ENCODE peak calls at places on chromosomes 6 and 20, in six cellular contexts. T is ovary, V is A549, F is K562, L is GM12878, O is H1. Q is an unnamed sample.

GRCh38 chr20:2692036-2692885 is at the start of gene EBF4:
- DNase-seq in T (peak; percentile 86), V (peak; percentile 26), F (peak; percentile 22), L (no peak), O (peak; percentile 64), Q (peak; percentile 27)

GRCh38 chr6:82712826-82713225 is 349.2 kb downstream of the TPBG start:
- DNase-seq in T (no peak), V (no peak), F (peak; percentile 6), L (no peak), O (no peak), Q (no peak)

GRCh38 chr20:19004975-19005374 is 191.4 kb downstream of the SCP2D1 start:
- DNase-seq in T (no peak), V (no peak), F (no peak), L (no peak), O (no peak), Q (no peak)

GRCh38 chr20:1630186-1630585 is 10.4 kb upstream of the SIRPB1 start:
- DNase-seq in T (no peak), V (no peak), F (no peak), L (no peak), O (no peak), Q (no peak)

GRCh38 chr6:104928141-104928540 is 28.8 kb upstream of the LIN28B start:
- DNase-seq in T (no peak), V (no peak), F (no peak), L (no peak), O (no peak), Q (no peak)

GRCh38 chr20:47392015-47392720 is 35.7 kb upstream of the ZMYND8 start:
- DNase-seq in T (no peak), V (peak; percentile 99), F (peak; percentile 92), L (no peak), O (no peak), Q (no peak)

GRCh38 chr20:32241807-32242206 is 34.1 kb downstream of the POFUT1 start:
- DNase-seq in T (no peak), V (no peak), F (no peak), L (no peak), O (no peak), Q (no peak)

GRCh38 chr20:11001767-11002540 is 328.2 kb upstream of the JAG1 start:
- DNase-seq in T (no peak), V (peak; percentile 98), F (no peak), L (no peak), O (no peak), Q (no peak)

GRCh38 chr6:7196019-7196402 is 88.2 kb downstream of the RREB1 start:
- DNase-seq in T (no peak), V (no peak), F (peak; percentile 77), L (no peak), O (no peak), Q (no peak)

GRCh38 chr6:72857791-72858190 is 235.9 kb downstream of the KCNQ5 start:
- DNase-seq in T (no peak), V (no peak), F (no peak), L (no peak), O (no peak), Q (no peak)

GRCh38 chr6:148463671-148464070 is 121.0 kb downstream of the SASH1 start:
- DNase-seq in T (no peak), V (no peak), F (no peak), L (no peak), O (no peak), Q (no peak)

GRCh38 chr20:51731771-51732453 is 36.3 kb downstream of the ATP9A start:
- DNase-seq in T (peak; percentile 60), V (no peak), F (no peak), L (no peak), O (no peak), Q (no peak)

GRCh38 chr20:33971147-33971775 is 22.4 kb upstream of the RALY start:
- DNase-seq in T (no peak), V (no peak), F (no peak), L (no peak), O (no peak), Q (no peak)
- TF ChIP-seq EP300 in T (no peak), V (no peak), F (no peak), L (no peak), O (no peak), Q (no peak)

DNA sequence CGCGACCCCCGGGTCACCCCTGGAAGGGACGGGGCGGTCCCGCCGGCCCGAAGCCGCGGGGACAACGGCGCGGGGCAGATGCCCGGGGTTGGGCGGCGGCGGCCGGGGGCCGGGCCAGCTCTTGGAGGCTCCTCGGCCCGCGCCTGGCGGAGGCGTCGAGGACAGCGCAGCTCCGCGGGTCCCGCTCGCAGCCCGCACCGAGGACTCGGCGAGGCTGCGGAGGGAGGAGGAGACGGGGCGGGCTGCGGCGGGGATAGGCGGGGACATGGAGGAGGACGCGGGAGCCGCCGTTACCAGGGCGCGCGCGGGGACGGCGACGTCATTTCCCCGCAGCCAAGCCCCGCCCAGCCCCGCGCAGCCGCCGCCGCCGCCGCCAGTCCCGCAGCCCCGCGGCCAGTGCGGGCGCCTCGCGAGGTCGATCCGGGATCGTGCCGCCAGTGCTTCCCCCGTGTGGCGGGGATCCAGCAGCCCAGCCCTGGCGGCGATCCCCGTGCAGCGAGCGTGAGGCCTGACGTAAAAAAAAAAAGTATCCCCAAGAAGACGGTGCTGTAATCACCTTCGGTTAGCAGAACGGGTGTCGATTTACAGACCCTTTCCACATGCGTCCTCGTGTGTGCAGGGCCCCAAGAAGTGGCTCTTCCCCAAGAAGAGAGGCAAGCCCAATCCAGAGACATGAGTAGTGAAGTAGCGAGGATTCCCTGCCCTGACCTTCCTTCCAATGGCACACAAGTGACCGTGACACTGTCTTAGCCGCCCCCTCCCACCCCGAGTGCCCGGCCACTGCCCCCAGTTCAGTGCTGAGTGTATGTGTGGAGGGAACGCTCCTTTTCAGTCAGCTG is at the start of gene FAM184A:
- DNase-seq in T (peak; percentile 83), V (peak; percentile 33), F (peak; percentile 85), L (no peak), O (peak; percentile 80), Q (peak; percentile 37)
- TF ChIP-seq POLR2A in T (peak; percentile 28), V (no peak), F (peak; percentile 71), L (no peak), O (no peak), Q (peak; percentile 39)

GRCh38 chr6:138255443-138255842 is 37.2 kb upstream of the PBOV1 start:
- DNase-seq in T (no peak), V (no peak), F (no peak), L (no peak), O (no peak), Q (no peak)

GRCh38 chr6:138258197-138258596 is 39.9 kb upstream of the PBOV1 start:
- DNase-seq in T (no peak), V (no peak), F (no peak), L (no peak), O (no peak), Q (no peak)

GRCh38 chr6:138257638-138258040 is 39.3 kb upstream of the PBOV1 start:
- DNase-seq in T (no peak), V (no peak), F (no peak), L (no peak), O (no peak), Q (no peak)

GRCh38 chr6:138263963-138264362 is 45.7 kb upstream of the PBOV1 start:
- DNase-seq in T (no peak), V (no peak), F (no peak), L (no peak), O (no peak), Q (no peak)

DNA sequence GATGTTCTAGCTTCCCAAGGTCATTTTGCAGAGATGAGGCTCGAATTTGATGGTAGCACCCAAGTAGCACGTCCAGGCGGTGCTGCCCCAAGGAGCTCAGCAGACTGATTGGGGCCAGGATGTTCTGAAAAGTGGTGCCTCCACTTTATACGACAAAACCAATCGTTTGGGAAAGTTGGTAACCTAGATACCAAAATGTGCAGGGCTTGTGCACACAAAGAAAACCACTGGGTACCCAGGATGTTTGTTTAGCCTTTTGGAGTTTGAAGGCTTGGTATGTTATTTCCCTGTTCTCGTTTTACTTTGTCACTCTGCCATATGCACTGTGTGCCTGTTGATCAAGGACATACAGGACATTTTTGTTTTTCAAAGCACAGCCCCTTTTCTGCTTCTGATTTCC is 40.7 kb upstream of the PBOV1 start:
- DNase-seq in T (no peak), V (no peak), F (no peak), L (no peak), O (no peak), Q (no peak)
- TF ChIP-seq EP300 in T (no peak), V (no peak), F (no peak), L (no peak), O (no peak), Q (no peak)

GRCh38 chr20:44187054-44187762 is at the start of gene JPH2:
- DNase-seq in T (peak; percentile 43), V (peak; percentile 60), F (no peak), L (no peak), O (peak; percentile 77), Q (no peak)
- TF ChIP-seq POLR2A in T (no peak), V (peak; percentile 32), F (no peak), L (no peak), O (no peak), Q (no peak)

Q was measured in tibial nerve.